ENCODE peak calls at places on chromosomes 7 and 10, in seven cellular contexts. E is suprapubic skin, T is tibial artery, O is aorta, L is cardiac muscle cell, V is A549, C is heart left ventricle. F is an unnamed sample. For H3K9me3, the result is how much of the 10 kb centered on the place peaks cover.

GRCh38 chr10:18334116-18334867 is 194.1 kb downstream of the CACNB2 start:
- DNase-seq in T (no peak), L (peak), V (no peak), O (no peak), C (no peak), E (peak), F (no peak)

GRCh38 chr10:71748671-71749191 is 24.6 kb downstream of the VSIR start:
- DNase-seq in E (no peak), O (no peak), V (no peak), L (no peak), T (peak), C (peak), F (peak)

GRCh38 chr10:21517134-21517982 is 8.1 kb downstream of the SKIDA1 start:
- DNase-seq in L (peak), E (peak), O (peak), T (peak), C (peak), V (peak), F (peak)

GRCh38 chr10:99619090-99619800 is 994 bp downstream of the SLC25A28 start:
- DNase-seq in O (no peak), L (no peak), T (no peak), E (no peak), V (no peak), C (no peak), F (no peak)

GRCh38 chr7:138551102-138551501 is 91.0 kb downstream of the TRIM24 start:
- DNase-seq in O (no peak), E (no peak), L (no peak), V (no peak), C (no peak), T (no peak), F (no peak)

GRCh38 chr7:22675917-22676343 is 51.1 kb upstream of the IL6 start:
- DNase-seq in C (no peak), V (no peak), T (no peak), L (no peak), E (no peak), O (no peak), F (no peak)

GRCh38 chr7:50771120-50772002 is 11.3 kb downstream of the GRB10 start:
- DNase-seq in O (no peak), C (no peak), L (no peak), T (no peak), E (no peak), V (no peak), F (no peak)

GRCh38 chr10:73991846-73992245 is 6.1 kb upstream of the VCL start:
- DNase-seq in C (peak), V (no peak), E (no peak), L (no peak), T (peak), O (no peak), F (peak)

GRCh38 chr10:5691786-5692185 is 7.1 kb downstream of the TASOR2 start:
- DNase-seq in E (no peak), C (no peak), L (no peak), T (no peak), O (no peak), V (no peak), F (no peak)

GRCh38 chr10:3783313-3783689 is 1.7 kb downstream of the KLF6 start:
- DNase-seq in C (peak), T (peak), V (peak), E (peak), O (peak), L (peak), F (peak)

GRCh38 chr10:72875250-72876055 is 18.1 kb upstream of the OIT3 start:
- DNase-seq in O (no peak), E (no peak), L (peak), V (peak), C (no peak), T (no peak), F (no peak)

GRCh38 chr10:63491558-63492316 is 26.0 kb upstream of the JMJD1C start:
- DNase-seq in C (no peak), T (peak), O (no peak), L (peak), V (no peak), E (no peak), F (no peak)

GRCh38 chr10:1434202-1434601 is 303.1 kb downstream of the ADARB2 start:
- DNase-seq in O (no peak), V (no peak), T (no peak), E (no peak), L (no peak), C (peak), F (no peak)

GRCh38 chr10:68924593-68924992 is 23.5 kb downstream of the DDX50 start:
- DNase-seq in T (no peak), C (no peak), E (no peak), V (no peak), L (no peak), O (no peak), F (no peak)

GRCh38 chr7:66524738-66525137 is 103.9 kb upstream of the KCTD7 start:
- DNase-seq in C (no peak), V (no peak), E (no peak), T (no peak), O (no peak), L (no peak), F (no peak)

GRCh38 chr7:137893143-137893742 is 46.5 kb upstream of the DGKI start:
- DNase-seq in C (no peak), V (no peak), L (no peak), E (no peak), T (no peak), O (no peak), F (no peak)

GRCh38 chr10:1268856-1269255 is 212.7 kb downstream of the WDR37 start:
- DNase-seq in C (no peak), O (no peak), V (no peak), E (no peak), L (no peak), T (no peak), F (no peak)

GRCh38 chr10:18409599-18410397 is 241.6 kb downstream of the NSUN6 start:
- DNase-seq in V (no peak), C (no peak), O (no peak), L (no peak), T (no peak), E (no peak), F (no peak)

GRCh38 chr7:596071-596818 is 76.6 kb upstream of the PDGFA start:
- DNase-seq in V (no peak), O (no peak), C (peak), E (no peak), T (no peak), L (no peak), F (no peak)

GRCh38 chr10:75461672-75462649 is 30.5 kb downstream of the LRMDA start:
- DNase-seq in O (no peak), L (no peak), T (no peak), E (no peak), V (no peak), C (no peak), F (no peak)

GRCh38 chr10:22332116-22332692 is 11.3 kb downstream of the BMI1 start:
- DNase-seq in L (no peak), O (no peak), V (no peak), T (no peak), C (no peak), E (no peak), F (no peak)

GRCh38 chr10:6052247-6053221 is 9.6 kb downstream of the IL2RA start:
- DNase-seq in L (no peak), O (no peak), V (no peak), T (no peak), E (no peak), C (no peak), F (no peak)

GRCh38 chr10:26810435-26811026 is 50.2 kb downstream of the ABI1 start:
- DNase-seq in T (no peak), V (peak), C (no peak), L (no peak), E (no peak), O (no peak), F (no peak)

GRCh38 chr10:92729886-92730285 is 40.1 kb downstream of the HHEX start:
- DNase-seq in O (no peak), E (no peak), V (no peak), C (no peak), L (no peak), T (no peak), F (no peak)

GRCh38 chr7:113404245-113404644 is 285.9 kb upstream of the SMIM30 start:
- DNase-seq in L (peak), C (no peak), O (no peak), V (peak), T (no peak), E (no peak), F (no peak)

GRCh38 chr10:101897633-101898032 is 54.0 kb upstream of the KCNIP2 start:
- DNase-seq in V (no peak), E (no peak), L (no peak), C (no peak), T (no peak), O (no peak), F (no peak)

GRCh38 chr10:86263907-86264306 is 102.7 kb downstream of the GRID1 start:
- DNase-seq in C (no peak), E (no peak), T (peak), L (no peak), O (no peak), V (no peak), F (no peak)

GRCh38 chr7:7157177-7157886 is 25.0 kb upstream of the C1GALT1 start:
- DNase-seq in V (no peak), O (no peak), T (peak), C (no peak), L (no peak), E (no peak), F (no peak)

GRCh38 chr10:26839966-26840627 is 20.7 kb downstream of the ABI1 start:
- DNase-seq in E (no peak), O (no peak), T (no peak), V (no peak), C (no peak), L (peak), F (no peak)

GRCh38 chr10:42551582-42552187 is 86.7 kb downstream of the ZNF33B start:
- DNase-seq in C (no peak), V (peak), O (no peak), L (no peak), T (peak), E (no peak), F (no peak)

GRCh38 chr10:106454233-106454632 is 710.3 kb downstream of the SORCS1 start:
- DNase-seq in E (no peak), V (no peak), L (no peak), C (no peak), O (no peak), T (no peak), F (no peak)

DNA sequence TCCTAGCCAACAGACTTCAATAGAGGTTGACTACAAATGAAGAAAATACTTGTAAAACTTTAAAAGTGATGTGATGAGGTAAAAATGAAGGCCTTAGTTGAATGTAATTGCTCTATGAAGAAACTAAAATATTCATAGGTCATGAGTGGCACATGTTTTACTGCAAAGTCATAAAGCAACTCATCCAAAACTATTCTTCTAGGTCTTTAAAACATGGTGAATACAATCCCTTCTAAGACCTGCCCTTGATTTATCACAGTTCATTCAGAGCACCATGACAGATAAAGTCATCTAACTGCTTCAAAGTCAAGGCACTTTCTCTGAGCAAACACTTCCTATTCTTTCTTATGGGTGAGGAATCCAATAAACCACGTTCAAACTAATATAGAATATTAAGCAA is 713.5 kb downstream of the SORCS1 start:
- DNase-seq in E (no peak), L (no peak), V (no peak), O (no peak), C (no peak), T (no peak), F (no peak)
- H3K9me3 ChIP-seq in E (under half), L (under half), V (under half), O (under half), C (under half), T (under half), F (under half)

GRCh38 chr7:147170341-147171012 is 1053.9 kb downstream of the CNTNAP2 start:
- DNase-seq in C (no peak), E (no peak), L (no peak), O (no peak), V (no peak), T (no peak), F (no peak)

GRCh38 chr7:147173883-147174282 is 1057.3 kb downstream of the CNTNAP2 start:
- DNase-seq in L (no peak), E (no peak), V (no peak), C (no peak), O (no peak), T (no peak), F (no peak)

GRCh38 chr7:147171013-147171391 is 1054.4 kb downstream of the CNTNAP2 start:
- DNase-seq in L (no peak), O (no peak), V (no peak), T (no peak), C (no peak), E (no peak), F (no peak)
- H3K4me3 ChIP-seq in L (no peak), O (no peak), V (no peak), T (no peak), C (no peak), E (no peak), F (no peak)

GRCh38 chr10:131206136-131206995 is 105.2 kb downstream of the TCERG1L start:
- DNase-seq in E (no peak), L (no peak), O (no peak), T (no peak), C (no peak), V (no peak), F (no peak)

GRCh38 chr10:131205556-131205955 is 106.0 kb downstream of the TCERG1L start:
- DNase-seq in T (no peak), O (no peak), E (no peak), C (no peak), V (no peak), L (no peak), F (no peak)

GRCh38 chr10:131203456-131204357 is 107.8 kb downstream of the TCERG1L start:
- DNase-seq in O (peak), V (no peak), T (no peak), C (no peak), L (no peak), E (no peak), F (no peak)

GRCh38 chr10:131202964-131203363 is 108.6 kb downstream of the TCERG1L start:
- DNase-seq in T (no peak), O (peak), C (no peak), L (peak), V (no peak), E (no peak), F (no peak)

DNA sequence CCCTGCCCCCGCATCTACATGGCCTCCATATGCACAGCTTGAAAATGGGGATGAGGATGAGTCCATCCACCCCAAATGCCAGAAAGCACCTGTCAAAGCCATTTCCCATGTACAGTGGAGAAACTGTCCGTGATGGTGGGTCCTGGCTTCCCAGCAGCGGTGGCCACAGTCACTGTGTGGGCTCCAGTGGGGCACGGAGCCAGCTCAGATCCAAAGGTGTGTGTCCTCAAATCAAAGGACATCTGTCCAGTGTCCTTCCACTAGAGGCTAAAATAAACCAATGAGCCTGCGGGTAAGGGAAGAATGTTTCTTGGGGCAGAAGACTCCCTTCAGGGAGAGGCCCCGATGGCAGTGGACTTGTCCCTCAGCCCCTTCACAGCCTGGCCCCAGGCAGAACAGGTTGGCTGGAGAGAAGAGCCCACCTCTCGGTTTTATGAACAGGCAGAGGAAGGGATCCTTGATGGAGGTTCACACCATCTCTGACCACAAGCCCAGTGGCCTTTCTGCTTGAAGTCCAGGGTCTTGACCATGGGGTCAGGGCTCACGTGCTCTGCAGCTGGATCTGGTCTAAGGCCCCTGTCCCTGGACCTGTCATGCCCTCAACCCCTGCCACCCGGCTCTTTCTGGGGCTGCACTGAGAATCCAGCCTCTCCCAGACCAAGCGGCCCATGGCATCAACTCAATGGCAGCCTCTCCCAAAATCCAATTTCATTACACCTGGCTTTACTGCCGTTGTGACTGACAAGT is 106.9 kb downstream of the TCERG1L start:
- DNase-seq in T (no peak), E (no peak), V (no peak), O (no peak), L (no peak), C (no peak), F (no peak)
- H3K9me3 ChIP-seq in T (under half), E (under half), V (under half), O (under half), L (under half), C (under half), F (under half)

GRCh38 chr10:124626759-124627380 is 117.3 kb downstream of the FAM53B start:
- DNase-seq in L (no peak), E (no peak), O (no peak), T (no peak), V (no peak), C (no peak), F (no peak)
- H3K4me3 ChIP-seq in L (no peak), E (no peak), O (no peak), T (no peak), V (no peak), C (no peak), F (no peak)

F was measured in psoas muscle.